ENCODE peak calls at places on chromosomes 3 and 15, in four cellular contexts. I, O, H and E are unnamed samples.

GRCh38 chr15:99424978-99425665 is 140.7 kb upstream of the MEF2A start:
- DNase-seq in I (peak; percentile 53), O (no peak), H (peak; percentile 62), E (no peak)

GRCh38 chr3:188947983-188948657 is 223.7 kb upstream of the TPRG1 start:
- DNase-seq in I (peak; percentile 86), O (peak; percentile 54), H (no peak), E (peak; percentile 93)

GRCh38 chr15:58864602-58865419 is 68.7 kb downstream of the SLTM start:
- DNase-seq in I (peak; percentile 81), O (no peak), H (no peak), E (no peak)

GRCh38 chr15:33737687-33738606 is 230.3 kb upstream of the CHRM5 start:
- DNase-seq in I (peak; percentile 15), O (peak; percentile 8), H (peak; percentile 43), E (peak; percentile 28)

GRCh38 chr15:37102315-37103021 is 2.1 kb upstream of the MEIS2 start:
- DNase-seq in I (peak; percentile 9), O (no peak), H (no peak), E (peak; percentile 45)

GRCh38 chr3:23112491-23112890 is 90.6 kb upstream of the UBE2E2 start:
- DNase-seq in I (no peak), O (no peak), H (no peak), E (no peak)

GRCh38 chr15:62894322-62895085 is 148.0 kb upstream of the TPM1 start:
- DNase-seq in I (no peak), O (no peak), H (peak; percentile 21), E (peak; percentile 51)

GRCh38 chr3:172042136-172042535 is 2.8 kb downstream of the FNDC3B start:
- DNase-seq in I (no peak), O (no peak), H (no peak), E (no peak)

GRCh38 chr3:13884851-13885703 is 5.2 kb upstream of the WNT7A start:
- DNase-seq in I (peak; percentile 83), O (peak; percentile 28), H (peak; percentile 72), E (peak; percentile 17)

GRCh38 chr3:131036986-131037385 is 10.3 kb downstream of the NEK11 start:
- DNase-seq in I (no peak), O (no peak), H (no peak), E (no peak)